ENCODE peak calls at places on chromosomes 5 and 9, in five cellular contexts. One of them, this sample, is unnamed.
A peak's percentile ranks its signal among the peaks of the same experiment; 100 is the strongest.

GRCh38 chr9:61669352-61669751 is 479.5 kb downstream of the SPATA31A7 start:
- DNase-seq in spleen: peak; percentile 41
- DNase-seq in ovary: no peak
- DNase-seq in Peyer's patch: no peak
- DNase-seq in heart left ventricle: no peak
- DNase-seq in this sample: no peak

GRCh38 chr5:158013939-158014338 is 155.0 kb upstream of the CLINT1 start:
- DNase-seq in heart left ventricle: peak; percentile 28
- DNase-seq in ovary: peak; percentile 54
- DNase-seq in spleen: no peak
- DNase-seq in Peyer's patch: no peak
- DNase-seq in this sample: no peak

GRCh38 chr9:96667363-96667728 is 12.2 kb upstream of the PRXL2C start:
- DNase-seq in ovary: no peak
- DNase-seq in Peyer's patch: no peak
- DNase-seq in spleen: no peak
- DNase-seq in heart left ventricle: no peak
- DNase-seq in this sample: no peak

GRCh38 chr5:104643320-104643719 is 1080.7 kb upstream of the NUDT12 start:
- DNase-seq in heart left ventricle: no peak
- DNase-seq in spleen: no peak
- DNase-seq in Peyer's patch: no peak
- DNase-seq in ovary: no peak
- DNase-seq in this sample: peak; percentile 3

GRCh38 chr5:134435525-134435924 is 23.8 kb upstream of the CDKN2AIPNL start:
- DNase-seq in Peyer's patch: no peak
- DNase-seq in spleen: peak; percentile 20
- DNase-seq in ovary: no peak
- DNase-seq in heart left ventricle: no peak
- DNase-seq in this sample: no peak

GRCh38 chr9:104992696-104993095 is 64.7 kb upstream of the ABCA1 start:
- DNase-seq in ovary: no peak
- DNase-seq in spleen: no peak
- DNase-seq in heart left ventricle: no peak
- DNase-seq in Peyer's patch: no peak
- DNase-seq in this sample: peak; percentile 28

GRCh38 chr9:38226491-38226951 is 157.5 kb upstream of the SHB start:
- DNase-seq in ovary: no peak
- DNase-seq in spleen: no peak
- DNase-seq in Peyer's patch: no peak
- DNase-seq in heart left ventricle: no peak
- DNase-seq in this sample: peak; percentile 31

GRCh38 chr5:57335092-57335491 is 147.5 kb downstream of the ACTBL2 start:
- DNase-seq in spleen: no peak
- DNase-seq in Peyer's patch: no peak
- DNase-seq in ovary: no peak
- DNase-seq in heart left ventricle: no peak
- DNase-seq in this sample: no peak

GRCh38 chr5:173233347-173234128 is 1.5 kb downstream of the NKX2-5 start:
- DNase-seq in Peyer's patch: no peak
- DNase-seq in spleen: peak; percentile 42
- DNase-seq in heart left ventricle: no peak
- DNase-seq in ovary: no peak
- DNase-seq in this sample: no peak

GRCh38 chr5:71778678-71779276 is 59.7 kb downstream of the CARTPT start:
- DNase-seq in ovary: no peak
- DNase-seq in Peyer's patch: no peak
- DNase-seq in heart left ventricle: no peak
- DNase-seq in spleen: no peak
- DNase-seq in this sample: peak; percentile 45

GRCh38 chr9:116806075-116806474 is 119.0 kb downstream of the TRIM32 start:
- DNase-seq in spleen: no peak
- DNase-seq in heart left ventricle: no peak
- DNase-seq in Peyer's patch: no peak
- DNase-seq in ovary: no peak
- DNase-seq in this sample: peak; percentile 23

GRCh38 chr5:72566746-72567145 is 59.5 kb upstream of the ZNF366 start:
- DNase-seq in ovary: no peak
- DNase-seq in Peyer's patch: no peak
- DNase-seq in heart left ventricle: no peak
- DNase-seq in spleen: no peak
- DNase-seq in this sample: no peak

GRCh38 chr9:85425153-85425611 is 316.6 kb downstream of the AGTPBP1 start:
- DNase-seq in heart left ventricle: peak; percentile 54
- DNase-seq in Peyer's patch: no peak
- DNase-seq in spleen: no peak
- DNase-seq in ovary: peak; percentile 42
- DNase-seq in this sample: peak; percentile 62

GRCh38 chr9:136348691-136349090 is 14.9 kb downstream of the DNLZ start:
- DNase-seq in ovary: no peak
- DNase-seq in Peyer's patch: no peak
- DNase-seq in spleen: no peak
- DNase-seq in heart left ventricle: no peak
- DNase-seq in this sample: no peak

GRCh38 chr9:87871425-87872078 is 11.1 kb upstream of the SPATA31E1 start:
- DNase-seq in heart left ventricle: no peak
- DNase-seq in spleen: no peak
- DNase-seq in ovary: no peak
- DNase-seq in Peyer's patch: no peak
- DNase-seq in this sample: no peak

GRCh38 chr5:138032028-138032571 is 779 bp downstream of the FAM13B start:
- DNase-seq in spleen: peak; percentile 93
- DNase-seq in heart left ventricle: peak; percentile 77
- DNase-seq in Peyer's patch: peak; percentile 83
- DNase-seq in ovary: no peak
- DNase-seq in this sample: peak; percentile 91

GRCh38 chr5:72598461-72599433 is 91.5 kb upstream of the ZNF366 start:
- DNase-seq in spleen: peak; percentile 79
- DNase-seq in Peyer's patch: peak; percentile 59
- DNase-seq in ovary: no peak
- DNase-seq in heart left ventricle: no peak
- DNase-seq in this sample: peak; percentile 80

GRCh38 chr9:4258321-4259093 is 41.4 kb downstream of the GLIS3 start:
- DNase-seq in heart left ventricle: no peak
- DNase-seq in spleen: no peak
- DNase-seq in ovary: no peak
- DNase-seq in Peyer's patch: no peak
- DNase-seq in this sample: no peak

GRCh38 chr5:38500861-38501260 is 55.6 kb downstream of the LIFR start:
- DNase-seq in ovary: no peak
- DNase-seq in heart left ventricle: no peak
- DNase-seq in Peyer's patch: no peak
- DNase-seq in spleen: no peak
- DNase-seq in this sample: no peak

GRCh38 chr5:173547579-173547978 is 68.9 kb downstream of the BOD1 start:
- DNase-seq in Peyer's patch: no peak
- DNase-seq in ovary: no peak
- DNase-seq in spleen: no peak
- DNase-seq in heart left ventricle: no peak
- DNase-seq in this sample: no peak

GRCh38 chr9:127884427-127884911 is 7.0 kb upstream of the AK1 start:
- DNase-seq in heart left ventricle: peak; percentile 77
- DNase-seq in Peyer's patch: no peak
- DNase-seq in spleen: peak; percentile 68
- DNase-seq in ovary: peak; percentile 47
- DNase-seq in this sample: no peak

GRCh38 chr5:60843693-60844428 is at the start of gene ELOVL7:
- DNase-seq in Peyer's patch: no peak
- DNase-seq in spleen: peak; percentile 80
- DNase-seq in ovary: peak; percentile 39
- DNase-seq in heart left ventricle: peak; percentile 41
- DNase-seq in this sample: no peak

GRCh38 chr9:132049900-132050299 is 29.8 kb downstream of the MED27 start:
- DNase-seq in Peyer's patch: no peak
- DNase-seq in spleen: no peak
- DNase-seq in heart left ventricle: peak; percentile 36
- DNase-seq in ovary: no peak
- DNase-seq in this sample: no peak
- TF ChIP-seq POLR2A in Peyer's patch: no peak
- TF ChIP-seq POLR2A in spleen: no peak
- TF ChIP-seq POLR2A in heart left ventricle: no peak
- TF ChIP-seq POLR2A in ovary: no peak
- TF ChIP-seq POLR2A in this sample: no peak

DNA sequence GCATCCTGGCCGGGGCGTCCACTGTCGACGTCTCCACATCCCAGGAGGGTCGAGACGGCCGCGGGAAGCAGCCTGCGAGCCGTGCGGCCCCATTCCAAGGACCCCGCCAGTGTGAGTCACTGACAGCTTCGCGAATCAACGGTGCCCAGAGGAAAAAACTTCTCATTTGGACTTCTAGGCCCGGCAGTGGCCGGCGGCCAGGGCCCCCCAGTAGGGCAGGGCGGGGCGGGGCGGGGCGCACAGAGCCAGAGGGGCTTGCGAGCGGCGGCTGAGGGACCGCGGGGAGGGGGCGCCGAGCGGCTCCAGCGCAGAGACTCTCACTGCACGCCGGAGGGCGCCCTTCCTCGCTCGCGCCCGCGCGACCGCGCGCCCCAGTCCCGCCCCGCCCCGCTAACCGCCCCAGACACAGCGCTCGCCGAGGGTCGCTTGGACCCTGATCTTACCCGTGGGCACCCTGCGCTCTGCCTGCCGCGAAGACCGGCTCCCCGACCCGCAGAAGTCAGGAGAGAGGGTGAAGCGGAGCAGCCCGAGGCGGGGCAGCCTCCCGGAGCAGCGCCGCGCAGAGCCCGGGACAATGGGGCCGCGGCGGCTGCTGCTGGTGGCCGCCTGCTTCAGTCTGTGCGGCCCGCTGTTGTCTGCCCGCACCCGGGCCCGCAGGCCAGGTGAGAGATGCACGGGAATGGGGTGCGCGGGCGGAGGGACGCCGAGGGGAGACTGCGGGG is at the start of gene F2R:
- DNase-seq in spleen: peak; percentile 92
- DNase-seq in Peyer's patch: no peak
- DNase-seq in ovary: peak; percentile 54
- DNase-seq in heart left ventricle: peak; percentile 79
- DNase-seq in this sample: peak; percentile 64
- TF ChIP-seq POLR2A in spleen: no peak
- TF ChIP-seq POLR2A in Peyer's patch: no peak
- TF ChIP-seq POLR2A in ovary: no peak
- TF ChIP-seq POLR2A in heart left ventricle: no peak
- TF ChIP-seq POLR2A in this sample: no peak

GRCh38 chr5:154446183-154447073 is 631 bp downstream of the SAP30L start:
- DNase-seq in spleen: peak; percentile 94
- DNase-seq in heart left ventricle: peak; percentile 63
- DNase-seq in Peyer's patch: peak; percentile 42
- DNase-seq in ovary: peak; percentile 72
- DNase-seq in this sample: peak; percentile 53
- TF ChIP-seq POLR2A in spleen: no peak
- TF ChIP-seq POLR2A in heart left ventricle: peak; percentile 12
- TF ChIP-seq POLR2A in Peyer's patch: no peak
- TF ChIP-seq POLR2A in ovary: no peak
- TF ChIP-seq POLR2A in this sample: no peak

DNA sequence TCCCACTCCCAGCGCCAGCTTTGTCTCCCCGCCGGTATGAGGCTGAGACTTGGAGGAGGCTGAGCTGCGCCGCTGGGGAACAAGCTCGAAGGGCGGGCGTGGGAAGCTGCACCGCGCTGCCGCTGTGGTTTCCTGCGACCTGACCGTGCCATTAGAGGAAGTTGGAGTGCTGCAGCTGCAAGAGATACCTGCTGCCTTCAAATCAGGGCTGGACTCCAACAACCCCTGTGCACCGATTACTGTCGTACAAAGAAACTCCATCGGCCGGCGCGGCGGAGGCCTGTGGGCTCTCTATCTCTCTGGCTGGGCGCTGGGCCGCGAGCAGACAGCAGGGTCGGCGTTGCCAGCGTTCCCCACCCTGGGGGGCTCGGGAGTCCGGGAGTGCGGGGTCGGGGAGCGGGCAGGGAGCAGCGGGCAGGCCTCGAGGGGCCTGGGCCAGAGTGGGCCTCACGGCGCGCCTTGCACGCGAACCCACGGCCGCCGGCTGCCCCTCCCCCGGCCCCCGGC is 1.2 kb upstream of the ERBIN start:
- DNase-seq in heart left ventricle: peak; percentile 81
- DNase-seq in ovary: no peak
- DNase-seq in spleen: peak; percentile 97
- DNase-seq in Peyer's patch: peak; percentile 86
- DNase-seq in this sample: peak; percentile 96
- TF ChIP-seq POLR2A in heart left ventricle: no peak
- TF ChIP-seq POLR2A in ovary: no peak
- TF ChIP-seq POLR2A in spleen: peak; percentile 29
- TF ChIP-seq POLR2A in Peyer's patch: peak; percentile 38
- TF ChIP-seq POLR2A in this sample: peak; percentile 15

GRCh38 chr5:14143843-14144585 is 872 bp downstream of the TRIO start:
- DNase-seq in heart left ventricle: peak; percentile 61
- DNase-seq in ovary: peak; percentile 73
- DNase-seq in Peyer's patch: peak; percentile 39
- DNase-seq in spleen: peak; percentile 92
- DNase-seq in this sample: peak; percentile 50
- TF ChIP-seq POLR2A in heart left ventricle: no peak
- TF ChIP-seq POLR2A in ovary: no peak
- TF ChIP-seq POLR2A in Peyer's patch: no peak
- TF ChIP-seq POLR2A in spleen: no peak
- TF ChIP-seq POLR2A in this sample: no peak

GRCh38 chr9:32551491-32552049 is 557 bp upstream of the SMIM27 start:
- DNase-seq in Peyer's patch: peak; percentile 49
- DNase-seq in spleen: peak; percentile 83
- DNase-seq in ovary: peak; percentile 58
- DNase-seq in heart left ventricle: peak; percentile 32
- DNase-seq in this sample: peak; percentile 74
- TF ChIP-seq POLR2A in Peyer's patch: no peak
- TF ChIP-seq POLR2A in spleen: no peak
- TF ChIP-seq POLR2A in ovary: no peak
- TF ChIP-seq POLR2A in heart left ventricle: no peak
- TF ChIP-seq POLR2A in this sample: peak; percentile 2

GRCh38 chr9:112380771-112381181 is 868 bp downstream of the HSDL2 start:
- DNase-seq in ovary: no peak
- DNase-seq in spleen: no peak
- DNase-seq in Peyer's patch: no peak
- DNase-seq in heart left ventricle: no peak
- DNase-seq in this sample: peak; percentile 52
- TF ChIP-seq POLR2A in ovary: no peak
- TF ChIP-seq POLR2A in spleen: no peak
- TF ChIP-seq POLR2A in Peyer's patch: no peak
- TF ChIP-seq POLR2A in heart left ventricle: no peak
- TF ChIP-seq POLR2A in this sample: no peak

This sample was measured in NB4.